ENCODE peak calls at places on chromosomes 16 and 17, in eight cellular contexts. V, P, S, Z, W, R, U and Q are unnamed samples.

GRCh38 chr17:11823862-11824261 is 173.4 kb downstream of the ZNF18 start:
- DNase-seq in V (no peak), P (no peak), S (no peak), Z (no peak), W (no peak), R (no peak), U (no peak), Q (no peak)

GRCh38 chr17:49959183-49959935 is 9.6 kb upstream of the DLX4 start:
- DNase-seq in V (no peak), P (no peak), S (no peak), Z (peak; percentile 64), W (no peak), R (no peak), U (no peak), Q (no peak)

GRCh38 chr17:80832266-80832676 is 159.4 kb upstream of the CHMP6 start:
- DNase-seq in V (no peak), P (no peak), S (peak; percentile 22), Z (peak; percentile 43), W (peak; percentile 67), R (no peak), U (peak; percentile 39), Q (peak; percentile 35)

GRCh38 chr16:49674990-49675389 is 180.9 kb downstream of the ZNF423 start:
- DNase-seq in V (no peak), P (no peak), S (no peak), Z (no peak), W (no peak), R (no peak), U (no peak), Q (no peak)

GRCh38 chr16:85541619-85542547 is 71.2 kb upstream of the GSE1 start:
- DNase-seq in V (no peak), P (no peak), S (no peak), Z (no peak), W (no peak), R (no peak), U (no peak), Q (no peak)

GRCh38 chr17:29483503-29483902 is 83.3 kb downstream of the ABHD15 start:
- DNase-seq in V (no peak), P (no peak), S (no peak), Z (no peak), W (no peak), R (no peak), U (no peak), Q (no peak)

GRCh38 chr17:72772331-72772821 is 320.1 kb downstream of the SLC39A11 start:
- DNase-seq in V (no peak), P (no peak), S (no peak), Z (no peak), W (no peak), R (no peak), U (no peak), Q (no peak)

GRCh38 chr16:7722761-7723160 is 390.1 kb downstream of the RBFOX1 start:
- DNase-seq in V (no peak), P (no peak), S (no peak), Z (peak; percentile 30), W (no peak), R (no peak), U (no peak), Q (no peak)

GRCh38 chr16:67150058-67150832 is 553 bp downstream of the B3GNT9 start:
- DNase-seq in V (peak; percentile 54), P (no peak), S (peak; percentile 54), Z (no peak), W (no peak), R (no peak), U (no peak), Q (no peak)

GRCh38 chr16:3012828-3013420 is at the start of gene CLDN9:
- DNase-seq in V (no peak), P (no peak), S (no peak), Z (peak; percentile 62), W (no peak), R (no peak), U (no peak), Q (no peak)

GRCh38 chr17:15092762-15093161 is 172.4 kb downstream of the PMP22 start:
- DNase-seq in V (no peak), P (no peak), S (peak; percentile 3), Z (peak; percentile 3), W (peak; percentile 45), R (no peak), U (no peak), Q (no peak)

GRCh38 chr16:14097182-14097951 is 26.2 kb downstream of the MRTFB start:
- DNase-seq in V (no peak), P (no peak), S (no peak), Z (no peak), W (peak; percentile 92), R (no peak), U (no peak), Q (no peak)

GRCh38 chr16:11542069-11542775 is 44.5 kb downstream of the LITAF start:
- DNase-seq in V (no peak), P (no peak), S (no peak), Z (no peak), W (no peak), R (no peak), U (no peak), Q (no peak)

GRCh38 chr17:48541574-48542113 is 3.3 kb downstream of the HOXB2 start:
- DNase-seq in V (no peak), P (no peak), S (peak; percentile 68), Z (peak; percentile 76), W (peak; percentile 70), R (no peak), U (no peak), Q (no peak)

GRCh38 chr16:50202926-50203624 is 50.0 kb downstream of the TENT4B start:
- DNase-seq in V (no peak), P (no peak), S (peak; percentile 70), Z (peak; percentile 78), W (peak; percentile 82), R (no peak), U (peak; percentile 60), Q (no peak)

GRCh38 chr17:57868007-57868774 is 18.3 kb upstream of the MRPS23 start:
- DNase-seq in V (no peak), P (no peak), S (no peak), Z (peak; percentile 91), W (peak; percentile 92), R (peak; percentile 77), U (peak; percentile 69), Q (no peak)

GRCh38 chr17:12342609-12343248 is 322.1 kb downstream of the MAP2K4 start:
- DNase-seq in V (peak; percentile 16), P (no peak), S (no peak), Z (peak; percentile 35), W (no peak), R (no peak), U (no peak), Q (no peak)

GRCh38 chr17:49225554-49226236 is 4.9 kb downstream of the PHOSPHO1 start:
- DNase-seq in V (no peak), P (no peak), S (no peak), Z (no peak), W (no peak), R (no peak), U (no peak), Q (no peak)

GRCh38 chr16:85104147-85104546 is 8.1 kb downstream of the CIBAR2 start:
- DNase-seq in V (no peak), P (no peak), S (no peak), Z (no peak), W (no peak), R (no peak), U (no peak), Q (no peak)

GRCh38 chr16:28321700-28322411 is 29.5 kb downstream of the SBK1 start:
- DNase-seq in V (peak; percentile 66), P (no peak), S (peak; percentile 21), Z (peak; percentile 39), W (peak; percentile 16), R (no peak), U (no peak), Q (peak; percentile 29)

GRCh38 chr16:59698341-59698979 is 964.3 kb upstream of the GOT2 start:
- DNase-seq in V (no peak), P (no peak), S (no peak), Z (no peak), W (peak; percentile 74), R (no peak), U (peak; percentile 21), Q (no peak)

GRCh38 chr17:48605409-48605864 is 651 bp upstream of the HOXB6 start:
- DNase-seq in V (no peak), P (no peak), S (peak; percentile 61), Z (no peak), W (no peak), R (no peak), U (no peak), Q (no peak)

GRCh38 chr16:1580256-1580655 is 31.6 kb downstream of the IFT140 start:
- DNase-seq in V (no peak), P (no peak), S (no peak), Z (no peak), W (no peak), R (no peak), U (no peak), Q (no peak)

GRCh38 chr16:52912565-52913173 is 140.0 kb downstream of the CHD9NB start:
- DNase-seq in V (peak; percentile 70), P (no peak), S (peak; percentile 69), Z (peak; percentile 42), W (peak; percentile 43), R (no peak), U (peak; percentile 4), Q (peak; percentile 76)

GRCh38 chr16:31093132-31093703 is 1.4 kb downstream of the VKORC1 start:
- DNase-seq in V (no peak), P (no peak), S (peak; percentile 58), Z (peak; percentile 75), W (peak; percentile 50), R (no peak), U (no peak), Q (peak; percentile 49)